ENCODE peak calls at places on chromosomes 3 and 15, in six cellular contexts. J, S, E, T, V and G are unnamed samples.
A peak's percentile ranks its signal among the peaks of the same experiment; 100 is the strongest.

GRCh38 chr3:72517325-72517724 is 330.9 kb downstream of the SHQ1 start:
- DNase-seq in J (no peak), S (no peak), E (no peak), T (no peak), V (no peak), G (no peak)

GRCh38 chr3:13338231-13338630 is 81.9 kb downstream of the NUP210 start:
- DNase-seq in J (no peak), S (no peak), E (no peak), T (peak; percentile 18), V (no peak), G (no peak)

GRCh38 chr15:83396071-83396470 is 51.1 kb upstream of the SH3GL3 start:
- DNase-seq in J (no peak), S (no peak), E (no peak), T (no peak), V (peak; percentile 45), G (no peak)

GRCh38 chr15:42730536-42730935 is 6.4 kb downstream of the CDAN1 start:
- DNase-seq in J (no peak), S (no peak), E (no peak), T (no peak), V (no peak), G (no peak)

GRCh38 chr3:4218426-4219226 is 84.5 kb upstream of the SETMAR start:
- DNase-seq in J (no peak), S (no peak), E (no peak), T (no peak), V (no peak), G (no peak)

GRCh38 chr15:68586274-68586961 is 7.6 kb downstream of the CORO2B start:
- DNase-seq in J (peak; percentile 80), S (no peak), E (peak; percentile 56), T (peak; percentile 93), V (peak; percentile 25), G (no peak)

GRCh38 chr15:94174399-94174802 is 57.0 kb upstream of the MCTP2 start:
- DNase-seq in J (peak; percentile 78), S (no peak), E (no peak), T (peak; percentile 87), V (no peak), G (no peak)

GRCh38 chr15:73716417-73716816 is 32.2 kb downstream of the CD276 start:
- DNase-seq in J (no peak), S (no peak), E (no peak), T (no peak), V (no peak), G (no peak)

GRCh38 chr3:140603766-140604165 is 74.1 kb upstream of the TRIM42 start:
- DNase-seq in J (no peak), S (no peak), E (no peak), T (no peak), V (no peak), G (no peak)

GRCh38 chr3:14371573-14372474 is 30.6 kb upstream of the SLC6A6 start:
- DNase-seq in J (peak; percentile 52), S (peak; percentile 22), E (peak; percentile 41), T (peak; percentile 31), V (peak; percentile 38), G (peak; percentile 78)

GRCh38 chr3:138125548-138126221 is 6.5 kb downstream of the A4GNT start:
- DNase-seq in J (peak; percentile 16), S (no peak), E (no peak), T (peak; percentile 66), V (peak; percentile 47), G (no peak)

GRCh38 chr15:76340802-76341365 is 4.3 kb downstream of the ISL2 start:
- DNase-seq in J (no peak), S (peak; percentile 39), E (no peak), T (no peak), V (no peak), G (peak; percentile 73)

GRCh38 chr15:66772967-66773873 is 71.2 kb downstream of the SMAD6 start:
- DNase-seq in J (peak; percentile 37), S (no peak), E (no peak), T (no peak), V (peak; percentile 77), G (peak; percentile 40)

GRCh38 chr3:38375072-38375471 is 28.5 kb downstream of the XYLB start:
- DNase-seq in J (no peak), S (no peak), E (no peak), T (no peak), V (no peak), G (no peak)

GRCh38 chr15:55267401-55268053 is 22.1 kb downstream of the RAB27A start:
- DNase-seq in J (peak; percentile 45), S (peak; percentile 81), E (no peak), T (peak; percentile 74), V (peak; percentile 56), G (peak; percentile 46)

GRCh38 chr3:17686613-17687012 is 55.8 kb downstream of the TBC1D5 start:
- DNase-seq in J (no peak), S (no peak), E (no peak), T (no peak), V (peak; percentile 36), G (peak; percentile 8)

GRCh38 chr3:171487382-171487781 is 27.2 kb upstream of the TNIK start:
- DNase-seq in J (no peak), S (no peak), E (no peak), T (no peak), V (no peak), G (no peak)

GRCh38 chr3:54600441-54601204 is 327.2 kb downstream of the LRTM1 start:
- DNase-seq in J (no peak), S (no peak), E (no peak), T (no peak), V (peak; percentile 38), G (no peak)

GRCh38 chr3:13525827-13526625 is 22.9 kb upstream of the FBLN2 start:
- DNase-seq in J (peak; percentile 33), S (no peak), E (no peak), T (no peak), V (no peak), G (no peak)

GRCh38 chr15:41928637-41929620 is 35.1 kb upstream of the SPTBN5 start:
- DNase-seq in J (no peak), S (peak; percentile 67), E (no peak), T (no peak), V (no peak), G (peak; percentile 56)

GRCh38 chr15:85579011-85579701 is 198.8 kb downstream of the AKAP13 start:
- DNase-seq in J (no peak), S (no peak), E (no peak), T (no peak), V (peak; percentile 56), G (no peak)

GRCh38 chr3:56839784-56840724 is 38.3 kb upstream of the ARHGEF3 start:
- DNase-seq in J (peak; percentile 33), S (no peak), E (no peak), T (peak; percentile 87), V (peak; percentile 46), G (peak; percentile 6)

GRCh38 chr3:125186800-125187598 is 25.5 kb downstream of the SLC12A8 start:
- DNase-seq in J (no peak), S (no peak), E (no peak), T (no peak), V (no peak), G (no peak)

GRCh38 chr3:111128884-111129283 is 57.3 kb downstream of the NECTIN3 start:
- DNase-seq in J (peak; percentile 43), S (no peak), E (no peak), T (peak; percentile 48), V (no peak), G (no peak)

GRCh38 chr3:46848271-46849097 is 14.8 kb downstream of the MYL3 start:
- DNase-seq in J (peak; percentile 49), S (peak; percentile 15), E (no peak), T (peak; percentile 22), V (peak; percentile 98), G (no peak)

GRCh38 chr3:15796771-15797599 is 794 bp downstream of the ANKRD28 start:
- DNase-seq in J (peak; percentile 85), S (no peak), E (peak; percentile 56), T (peak; percentile 77), V (peak; percentile 72), G (no peak)

GRCh38 chr3:15794303-15794771 is 3.4 kb downstream of the ANKRD28 start:
- DNase-seq in J (peak; percentile 87), S (no peak), E (peak; percentile 61), T (peak; percentile 87), V (peak; percentile 83), G (no peak)

GRCh38 chr3:15796331-15796730 is 1.4 kb downstream of the ANKRD28 start:
- DNase-seq in J (no peak), S (no peak), E (no peak), T (no peak), V (no peak), G (no peak)

GRCh38 chr3:15795563-15796308 is 2.0 kb downstream of the ANKRD28 start:
- DNase-seq in J (peak; percentile 86), S (no peak), E (no peak), T (peak; percentile 68), V (peak; percentile 83), G (no peak)

GRCh38 chr3:15794842-15795562 is 2.8 kb downstream of the ANKRD28 start:
- DNase-seq in J (peak; percentile 63), S (no peak), E (no peak), T (no peak), V (peak; percentile 56), G (no peak)
- H3K4me3 ChIP-seq in J (peak overlapping the region; percentile 77), S (peak overlapping the region; percentile 11), E (peak overlapping the region; percentile 58), T (peak overlapping the region; percentile 80), V (no peak overlapping the region), G (no peak overlapping the region)

DNA sequence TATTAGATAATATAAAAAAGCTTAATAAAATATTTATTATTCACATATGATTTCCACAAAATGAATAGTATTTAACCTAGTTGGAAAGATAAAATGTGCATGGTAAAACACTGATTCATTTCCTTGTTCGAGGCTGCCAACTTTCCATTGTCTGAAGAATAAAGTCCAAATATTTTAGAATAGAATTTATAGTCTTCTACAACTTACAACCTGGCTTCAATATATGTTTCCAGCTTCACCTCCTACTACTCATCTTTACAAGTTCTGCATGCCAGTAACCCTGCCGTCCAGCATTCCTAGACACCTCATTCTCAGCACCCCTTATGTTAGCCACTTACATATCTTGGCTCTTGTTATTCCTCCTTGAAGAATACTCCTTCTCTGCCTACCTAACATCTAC is 244.5 kb downstream of the FGF12 start:
- DNase-seq in J (peak; percentile 30), S (no peak), E (no peak), T (no peak), V (peak; percentile 50), G (no peak)
- H3K4me3 ChIP-seq in J (no peak overlapping the region), S (no peak overlapping the region), E (no peak overlapping the region), T (no peak overlapping the region), V (no peak overlapping the region), G (no peak overlapping the region)

DNA sequence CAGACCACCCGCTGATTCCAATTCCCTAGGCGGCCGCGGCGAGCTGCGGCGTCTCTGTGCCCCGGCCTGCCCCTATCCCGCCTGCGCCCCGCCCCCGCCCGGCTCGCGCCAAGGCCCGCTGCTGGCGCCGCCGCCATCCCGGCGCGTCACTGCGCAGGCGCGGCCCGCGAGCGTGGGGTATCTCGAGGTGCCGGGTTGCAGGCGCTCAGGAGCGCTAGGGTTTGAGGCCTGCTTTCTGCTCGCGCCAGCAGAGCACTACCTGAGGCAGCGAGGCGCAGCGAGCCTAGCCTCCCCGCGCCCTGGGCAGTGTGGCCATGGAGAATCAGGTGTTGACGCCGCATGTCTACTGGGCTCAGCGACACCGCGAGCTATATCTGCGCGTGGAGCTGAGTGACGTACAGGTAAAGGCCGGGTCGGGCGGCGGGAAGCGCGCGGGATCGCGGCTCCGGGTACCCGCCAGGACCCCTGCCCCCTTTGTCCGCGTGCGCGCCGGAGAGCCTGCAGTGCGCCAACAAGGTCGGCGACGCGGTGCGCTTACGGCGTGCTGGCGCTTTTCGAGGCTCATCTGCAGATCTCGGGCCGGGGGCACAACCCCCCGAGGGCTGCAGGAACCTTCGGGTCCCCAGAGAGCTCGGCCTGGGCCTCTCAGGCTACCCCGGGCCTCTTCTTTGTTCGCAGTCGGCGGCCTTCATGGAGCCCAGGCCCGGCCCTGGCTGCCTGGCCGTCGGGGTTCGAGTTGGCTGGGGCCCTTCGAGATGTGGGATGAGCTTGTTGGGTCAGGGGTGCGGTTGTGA is at the start of gene HACD3:
- DNase-seq in J (peak; percentile 68), S (peak; percentile 84), E (no peak), T (peak; percentile 69), V (peak; percentile 86), G (peak; percentile 99)
- H3K4me3 ChIP-seq in J (peak within 1 kb of the TSS; percentile 79), S (peak within 1 kb of the TSS; percentile 95), E (peak within 1 kb of the TSS; percentile 86), T (peak within 1 kb of the TSS; percentile 63), V (peak within 1 kb of the TSS; percentile 42), G (peak within 1 kb of the TSS; percentile 93)

GRCh38 chr15:100140527-100141303 is 201.1 kb downstream of the ADAMTS17 start:
- DNase-seq in J (no peak), S (no peak), E (no peak), T (no peak), V (no peak), G (no peak)
- H3K4me3 ChIP-seq in J (no peak overlapping the region), S (no peak overlapping the region), E (no peak overlapping the region), T (no peak overlapping the region), V (no peak overlapping the region), G (no peak overlapping the region)